ENCODE peak calls at places on chromosome 19, in eight cellular contexts. One of them, this sample, is unnamed.

GRCh38 chr19:5133986-5134595 is 165.2 kb downstream of the KDM4B start:
- DNase-seq in NCI-H1048: no peak
- DNase-seq in AG04449: no peak
- DNase-seq in iris pigment epithelial cell: no peak
- DNase-seq in endodermal cell: no peak
- DNase-seq in heart left ventricle: no peak
- DNase-seq in hypothalamus: no peak
- DNase-seq in fibroblast of the aortic adventitia: no peak
- DNase-seq in this sample: no peak

GRCh38 chr19:44111910-44112463 is 1.2 kb upstream of the ZNF225 start:
- DNase-seq in NCI-H1048: peak
- DNase-seq in AG04449: peak
- DNase-seq in iris pigment epithelial cell: peak
- DNase-seq in endodermal cell: peak
- DNase-seq in heart left ventricle: peak
- DNase-seq in hypothalamus: no peak
- DNase-seq in fibroblast of the aortic adventitia: peak
- DNase-seq in this sample: no peak

GRCh38 chr19:33978286-33978685 is 181.6 kb downstream of the KCTD15 start:
- DNase-seq in NCI-H1048: no peak
- DNase-seq in AG04449: no peak
- DNase-seq in iris pigment epithelial cell: no peak
- DNase-seq in endodermal cell: no peak
- DNase-seq in heart left ventricle: no peak
- DNase-seq in hypothalamus: no peak
- DNase-seq in fibroblast of the aortic adventitia: no peak
- DNase-seq in this sample: no peak

GRCh38 chr19:17576758-17577532 is 21.5 kb downstream of the COLGALT1 start:
- DNase-seq in NCI-H1048: peak
- DNase-seq in AG04449: no peak
- DNase-seq in iris pigment epithelial cell: peak
- DNase-seq in endodermal cell: peak
- DNase-seq in heart left ventricle: no peak
- DNase-seq in hypothalamus: no peak
- DNase-seq in fibroblast of the aortic adventitia: peak
- DNase-seq in this sample: no peak

GRCh38 chr19:677601-678380 is 1.6 kb downstream of the FSTL3 start:
- DNase-seq in NCI-H1048: no peak
- DNase-seq in AG04449: no peak
- DNase-seq in iris pigment epithelial cell: peak
- DNase-seq in endodermal cell: peak
- DNase-seq in heart left ventricle: no peak
- DNase-seq in hypothalamus: no peak
- DNase-seq in fibroblast of the aortic adventitia: peak
- DNase-seq in this sample: no peak

GRCh38 chr19:58395979-58396627 is 647 bp downstream of the RNF225 start:
- DNase-seq in NCI-H1048: no peak
- DNase-seq in AG04449: no peak
- DNase-seq in iris pigment epithelial cell: peak
- DNase-seq in endodermal cell: peak
- DNase-seq in heart left ventricle: no peak
- DNase-seq in hypothalamus: no peak
- DNase-seq in fibroblast of the aortic adventitia: no peak
- DNase-seq in this sample: no peak

GRCh38 chr19:33339016-33339749 is 34.3 kb upstream of the CEBPG start:
- DNase-seq in NCI-H1048: no peak
- DNase-seq in AG04449: no peak
- DNase-seq in iris pigment epithelial cell: no peak
- DNase-seq in endodermal cell: no peak
- DNase-seq in heart left ventricle: no peak
- DNase-seq in hypothalamus: no peak
- DNase-seq in fibroblast of the aortic adventitia: no peak
- DNase-seq in this sample: no peak

GRCh38 chr19:36418287-36419001 is at the start of gene ZFP82:
- DNase-seq in NCI-H1048: no peak
- DNase-seq in AG04449: peak
- DNase-seq in iris pigment epithelial cell: peak
- DNase-seq in endodermal cell: peak
- DNase-seq in heart left ventricle: peak
- DNase-seq in hypothalamus: peak
- DNase-seq in fibroblast of the aortic adventitia: peak
- DNase-seq in this sample: peak

GRCh38 chr19:15195381-15195964 is 5.3 kb downstream of the NOTCH3 start:
- DNase-seq in NCI-H1048: no peak
- DNase-seq in AG04449: no peak
- DNase-seq in iris pigment epithelial cell: peak
- DNase-seq in endodermal cell: peak
- DNase-seq in heart left ventricle: peak
- DNase-seq in hypothalamus: no peak
- DNase-seq in fibroblast of the aortic adventitia: peak
- DNase-seq in this sample: no peak

GRCh38 chr19:8585894-8586750 is 8.9 kb upstream of the MYO1F start:
- DNase-seq in NCI-H1048: peak
- DNase-seq in AG04449: no peak
- DNase-seq in iris pigment epithelial cell: peak
- DNase-seq in endodermal cell: peak
- DNase-seq in heart left ventricle: no peak
- DNase-seq in hypothalamus: no peak
- DNase-seq in fibroblast of the aortic adventitia: no peak
- DNase-seq in this sample: no peak

GRCh38 chr19:17075860-17076538 is 422 bp downstream of the MYO9B start:
- DNase-seq in NCI-H1048: no peak
- DNase-seq in AG04449: no peak
- DNase-seq in iris pigment epithelial cell: peak
- DNase-seq in endodermal cell: no peak
- DNase-seq in heart left ventricle: peak
- DNase-seq in hypothalamus: no peak
- DNase-seq in fibroblast of the aortic adventitia: no peak
- DNase-seq in this sample: no peak

GRCh38 chr19:44891016-44891882 is at the start of gene TOMM40:
- DNase-seq in NCI-H1048: peak
- DNase-seq in AG04449: no peak
- DNase-seq in iris pigment epithelial cell: peak
- DNase-seq in endodermal cell: peak
- DNase-seq in heart left ventricle: no peak
- DNase-seq in hypothalamus: no peak
- DNase-seq in fibroblast of the aortic adventitia: no peak
- DNase-seq in this sample: no peak

GRCh38 chr19:47005873-47006272 is 13.8 kb upstream of the NPAS1 start:
- DNase-seq in NCI-H1048: no peak
- DNase-seq in AG04449: no peak
- DNase-seq in iris pigment epithelial cell: no peak
- DNase-seq in endodermal cell: peak
- DNase-seq in heart left ventricle: no peak
- DNase-seq in hypothalamus: no peak
- DNase-seq in fibroblast of the aortic adventitia: no peak
- DNase-seq in this sample: no peak

GRCh38 chr19:31418692-31419430 is 69.6 kb upstream of the TSHZ3 start:
- DNase-seq in NCI-H1048: no peak
- DNase-seq in AG04449: no peak
- DNase-seq in iris pigment epithelial cell: no peak
- DNase-seq in endodermal cell: peak
- DNase-seq in heart left ventricle: no peak
- DNase-seq in hypothalamus: no peak
- DNase-seq in fibroblast of the aortic adventitia: no peak
- DNase-seq in this sample: no peak

GRCh38 chr19:49427855-49428546 is 2.8 kb downstream of the GFY start:
- DNase-seq in NCI-H1048: no peak
- DNase-seq in AG04449: no peak
- DNase-seq in iris pigment epithelial cell: no peak
- DNase-seq in endodermal cell: peak
- DNase-seq in heart left ventricle: no peak
- DNase-seq in hypothalamus: no peak
- DNase-seq in fibroblast of the aortic adventitia: no peak
- DNase-seq in this sample: no peak

GRCh38 chr19:4502282-4503223 is 15.7 kb downstream of the PLIN4 start:
- DNase-seq in NCI-H1048: no peak
- DNase-seq in AG04449: no peak
- DNase-seq in iris pigment epithelial cell: no peak
- DNase-seq in endodermal cell: no peak
- DNase-seq in heart left ventricle: no peak
- DNase-seq in hypothalamus: no peak
- DNase-seq in fibroblast of the aortic adventitia: no peak
- DNase-seq in this sample: no peak

GRCh38 chr19:449916-450315 is 10.9 kb downstream of the SHC2 start:
- DNase-seq in NCI-H1048: no peak
- DNase-seq in AG04449: no peak
- DNase-seq in iris pigment epithelial cell: no peak
- DNase-seq in endodermal cell: no peak
- DNase-seq in heart left ventricle: no peak
- DNase-seq in hypothalamus: no peak
- DNase-seq in fibroblast of the aortic adventitia: no peak
- DNase-seq in this sample: no peak

GRCh38 chr19:55257461-55258411 is 1.1 kb downstream of the PPP6R1 start:
- DNase-seq in NCI-H1048: no peak
- DNase-seq in AG04449: no peak
- DNase-seq in iris pigment epithelial cell: peak
- DNase-seq in endodermal cell: peak
- DNase-seq in heart left ventricle: no peak
- DNase-seq in hypothalamus: no peak
- DNase-seq in fibroblast of the aortic adventitia: peak
- DNase-seq in this sample: no peak

GRCh38 chr19:33177417-33177976 is 16.6 kb upstream of the LRP3 start:
- DNase-seq in NCI-H1048: no peak
- DNase-seq in AG04449: no peak
- DNase-seq in iris pigment epithelial cell: no peak
- DNase-seq in endodermal cell: peak
- DNase-seq in heart left ventricle: no peak
- DNase-seq in hypothalamus: no peak
- DNase-seq in fibroblast of the aortic adventitia: no peak
- DNase-seq in this sample: no peak

GRCh38 chr19:772043-772442 is 21.1 kb downstream of the MISP start:
- DNase-seq in NCI-H1048: no peak
- DNase-seq in AG04449: no peak
- DNase-seq in iris pigment epithelial cell: no peak
- DNase-seq in endodermal cell: no peak
- DNase-seq in heart left ventricle: no peak
- DNase-seq in hypothalamus: no peak
- DNase-seq in fibroblast of the aortic adventitia: no peak
- DNase-seq in this sample: no peak

GRCh38 chr19:17180997-17181702 is 34.0 kb upstream of the USE1 start:
- DNase-seq in NCI-H1048: no peak
- DNase-seq in AG04449: no peak
- DNase-seq in iris pigment epithelial cell: no peak
- DNase-seq in endodermal cell: peak
- DNase-seq in heart left ventricle: no peak
- DNase-seq in hypothalamus: no peak
- DNase-seq in fibroblast of the aortic adventitia: no peak
- DNase-seq in this sample: no peak

GRCh38 chr19:53463263-53463662 is 4.3 kb upstream of the ZNF813 start:
- DNase-seq in NCI-H1048: no peak
- DNase-seq in AG04449: no peak
- DNase-seq in iris pigment epithelial cell: peak
- DNase-seq in endodermal cell: peak
- DNase-seq in heart left ventricle: peak
- DNase-seq in hypothalamus: peak
- DNase-seq in fibroblast of the aortic adventitia: peak
- DNase-seq in this sample: peak

GRCh38 chr19:35211545-35212230 is 16.9 kb downstream of the FAM187B start:
- DNase-seq in NCI-H1048: no peak
- DNase-seq in AG04449: no peak
- DNase-seq in iris pigment epithelial cell: no peak
- DNase-seq in endodermal cell: peak
- DNase-seq in heart left ventricle: peak
- DNase-seq in hypothalamus: no peak
- DNase-seq in fibroblast of the aortic adventitia: no peak
- DNase-seq in this sample: no peak

GRCh38 chr19:55189424-55189823 is 9.3 kb upstream of the SYT5 start:
- DNase-seq in NCI-H1048: no peak
- DNase-seq in AG04449: peak
- DNase-seq in iris pigment epithelial cell: peak
- DNase-seq in endodermal cell: no peak
- DNase-seq in heart left ventricle: peak
- DNase-seq in hypothalamus: no peak
- DNase-seq in fibroblast of the aortic adventitia: peak
- DNase-seq in this sample: no peak

GRCh38 chr19:12773571-12773970 is 1.8 kb downstream of the HOOK2 start:
- DNase-seq in NCI-H1048: no peak
- DNase-seq in AG04449: no peak
- DNase-seq in iris pigment epithelial cell: no peak
- DNase-seq in endodermal cell: no peak
- DNase-seq in heart left ventricle: peak
- DNase-seq in hypothalamus: no peak
- DNase-seq in fibroblast of the aortic adventitia: peak
- DNase-seq in this sample: no peak

GRCh38 chr19:6439743-6440142 is 6.2 kb upstream of the SLC25A41 start:
- DNase-seq in NCI-H1048: no peak
- DNase-seq in AG04449: no peak
- DNase-seq in iris pigment epithelial cell: no peak
- DNase-seq in endodermal cell: no peak
- DNase-seq in heart left ventricle: no peak
- DNase-seq in hypothalamus: no peak
- DNase-seq in fibroblast of the aortic adventitia: no peak
- DNase-seq in this sample: no peak

GRCh38 chr19:34962281-34962944 is 1.6 kb downstream of the ZNF792 start:
- DNase-seq in NCI-H1048: no peak
- DNase-seq in AG04449: no peak
- DNase-seq in iris pigment epithelial cell: peak
- DNase-seq in endodermal cell: peak
- DNase-seq in heart left ventricle: peak
- DNase-seq in hypothalamus: no peak
- DNase-seq in fibroblast of the aortic adventitia: peak
- DNase-seq in this sample: no peak

GRCh38 chr19:3653865-3654513 is 27.4 kb upstream of the CACTIN start:
- DNase-seq in NCI-H1048: no peak
- DNase-seq in AG04449: no peak
- DNase-seq in iris pigment epithelial cell: no peak
- DNase-seq in endodermal cell: peak
- DNase-seq in heart left ventricle: no peak
- DNase-seq in hypothalamus: no peak
- DNase-seq in fibroblast of the aortic adventitia: no peak
- DNase-seq in this sample: no peak

GRCh38 chr19:2887391-2887914 is 13.3 kb upstream of the ZNF57 start:
- DNase-seq in NCI-H1048: peak
- DNase-seq in AG04449: no peak
- DNase-seq in iris pigment epithelial cell: peak
- DNase-seq in endodermal cell: peak
- DNase-seq in heart left ventricle: no peak
- DNase-seq in hypothalamus: peak
- DNase-seq in fibroblast of the aortic adventitia: peak
- DNase-seq in this sample: peak

GRCh38 chr19:53076984-53077383 is 26.2 kb downstream of the ZNF160 start:
- DNase-seq in NCI-H1048: peak
- DNase-seq in AG04449: no peak
- DNase-seq in iris pigment epithelial cell: peak
- DNase-seq in endodermal cell: peak
- DNase-seq in heart left ventricle: peak
- DNase-seq in hypothalamus: peak
- DNase-seq in fibroblast of the aortic adventitia: peak
- DNase-seq in this sample: peak

GRCh38 chr19:33373701-33374405 is at the start of gene CEBPG:
- DNase-seq in NCI-H1048: no peak
- DNase-seq in AG04449: no peak
- DNase-seq in iris pigment epithelial cell: peak
- DNase-seq in endodermal cell: no peak
- DNase-seq in heart left ventricle: peak
- DNase-seq in hypothalamus: no peak
- DNase-seq in fibroblast of the aortic adventitia: peak
- DNase-seq in this sample: no peak

GRCh38 chr19:43501661-43502418 is 2.7 kb downstream of the PHLDB3 start:
- DNase-seq in NCI-H1048: no peak
- DNase-seq in AG04449: no peak
- DNase-seq in iris pigment epithelial cell: no peak
- DNase-seq in endodermal cell: peak
- DNase-seq in heart left ventricle: no peak
- DNase-seq in hypothalamus: no peak
- DNase-seq in fibroblast of the aortic adventitia: no peak
- DNase-seq in this sample: no peak

GRCh38 chr19:41224632-41225031 is 5.6 kb downstream of the AXL start:
- DNase-seq in NCI-H1048: no peak
- DNase-seq in AG04449: no peak
- DNase-seq in iris pigment epithelial cell: no peak
- DNase-seq in endodermal cell: no peak
- DNase-seq in heart left ventricle: no peak
- DNase-seq in hypothalamus: no peak
- DNase-seq in fibroblast of the aortic adventitia: no peak
- DNase-seq in this sample: no peak

GRCh38 chr19:51724543-51724942 is 752 bp upstream of the HAS1 start:
- DNase-seq in NCI-H1048: no peak
- DNase-seq in AG04449: no peak
- DNase-seq in iris pigment epithelial cell: no peak
- DNase-seq in endodermal cell: no peak
- DNase-seq in heart left ventricle: no peak
- DNase-seq in hypothalamus: no peak
- DNase-seq in fibroblast of the aortic adventitia: peak
- DNase-seq in this sample: no peak